ENCODE peak calls at places on chromosomes 7 and 10, in nine cellular contexts. U, M, W, A, B, N, E, S and T are unnamed samples.

GRCh38 chr7:33590902-33591301 is 314.4 kb upstream of the BMPER start:
- DNase-seq in W (no peak), B (no peak), N (peak; percentile 93), E (peak; percentile 19), M (no peak), U (no peak), S (no peak), A (no peak), T (no peak)

GRCh38 chr7:507623-508305 is 11.9 kb downstream of the PDGFA start:
- DNase-seq in U (no peak), A (no peak), W (no peak), B (peak; percentile 22), M (no peak), E (no peak), S (no peak), N (no peak), T (no peak)

GRCh38 chr10:69124558-69125121 is 662 bp downstream of the VPS26A start:
- DNase-seq in W (no peak), A (no peak), M (no peak), E (peak; percentile 61), N (peak; percentile 73), B (peak; percentile 70), U (peak; percentile 28), S (peak; percentile 51), T (peak; percentile 24)

GRCh38 chr7:158415316-158415715 is 172.3 kb downstream of the PTPRN2 start:
- DNase-seq in S (no peak), U (no peak), E (no peak), A (no peak), M (no peak), B (no peak), N (no peak), W (no peak), T (no peak)

GRCh38 chr7:19333706-19334105 is 188.5 kb upstream of the FERD3L start:
- DNase-seq in U (no peak), B (no peak), E (no peak), A (no peak), W (no peak), S (no peak), N (no peak), M (no peak), T (no peak)

GRCh38 chr10:27448926-27449325 is 55.2 kb upstream of the RAB18 start:
- DNase-seq in N (peak; percentile 60), B (no peak), E (peak; percentile 5), M (no peak), A (no peak), W (no peak), U (peak; percentile 2), S (no peak), T (no peak)

GRCh38 chr10:118956253-118957140 is 73.0 kb upstream of the NANOS1 start:
- DNase-seq in B (no peak), U (no peak), N (no peak), A (no peak), E (no peak), M (peak; percentile 25), S (no peak), W (no peak), T (no peak)

GRCh38 chr7:135326636-135327280 is 93.1 kb downstream of the STRA8 start:
- DNase-seq in N (no peak), E (peak; percentile 8), S (no peak), M (no peak), U (no peak), B (no peak), A (no peak), W (peak; percentile 45), T (no peak)

GRCh38 chr7:127251458-127252379 is 1.0 kb downstream of the GRM8 start:
- DNase-seq in A (no peak), S (peak; percentile 78), M (no peak), W (no peak), B (peak; percentile 41), U (no peak), N (no peak), E (no peak), T (no peak)

GRCh38 chr10:17787087-17787942 is 21.8 kb upstream of the MRC1 start:
- DNase-seq in E (peak; percentile 92), S (no peak), U (peak; percentile 73), B (no peak), M (no peak), A (no peak), W (no peak), N (peak; percentile 81), T (no peak)

GRCh38 chr10:99590799-99591198 is 29.4 kb downstream of the SLC25A28 start:
- DNase-seq in A (no peak), W (no peak), B (no peak), M (no peak), N (no peak), E (no peak), S (no peak), U (no peak), T (no peak)

GRCh38 chr10:22505923-22506685 is 160.8 kb downstream of the SPAG6 start:
- DNase-seq in A (no peak), S (peak; percentile 25), B (peak; percentile 54), N (peak; percentile 30), W (no peak), M (no peak), U (no peak), E (peak; percentile 25), T (no peak)

GRCh38 chr7:32147909-32148308 is 77.7 kb upstream of the PDE1C start:
- DNase-seq in S (no peak), M (no peak), N (no peak), A (no peak), B (no peak), E (no peak), U (no peak), W (no peak), T (no peak)

GRCh38 chr7:30852360-30852709 is 59.3 kb upstream of the AQP1 start:
- DNase-seq in U (no peak), A (no peak), E (no peak), M (no peak), W (no peak), S (no peak), N (no peak), B (no peak), T (no peak)

GRCh38 chr10:101001225-101002035 is 1.8 kb downstream of the LZTS2 start:
- DNase-seq in M (peak; percentile 90), U (no peak), A (no peak), W (no peak), S (no peak), B (peak; percentile 89), N (peak; percentile 54), E (peak; percentile 94), T (no peak)

GRCh38 chr10:2913531-2913930 is 153.8 kb upstream of the PFKP start:
- DNase-seq in W (no peak), A (no peak), U (no peak), B (no peak), E (no peak), M (no peak), S (no peak), N (no peak), T (no peak)